ENCODE peak calls at places on chromosomes 2 and 18, in nine cellular contexts. One of them, this sample, is unnamed. For H3K4me1 and H3K27me3, the result is how much of the 10 kb centered on the place peaks cover.

GRCh38 chr2:238114331-238114841 is 14.2 kb downstream of the ESPNL start:
- DNase-seq in GM23248: no peak
- DNase-seq in K562: no peak
- DNase-seq in spleen: peak
- DNase-seq in psoas muscle: peak
- DNase-seq in aorta: peak
- DNase-seq in mammary epithelial cell: no peak
- DNase-seq in H9: no peak
- DNase-seq in hepatocyte: no peak
- DNase-seq in this sample: no peak

GRCh38 chr2:173021939-173022371 is 53.7 kb upstream of the MAP3K20 start:
- DNase-seq in GM23248: peak
- DNase-seq in K562: peak
- DNase-seq in spleen: no peak
- DNase-seq in psoas muscle: no peak
- DNase-seq in aorta: no peak
- DNase-seq in mammary epithelial cell: peak
- DNase-seq in H9: no peak
- DNase-seq in hepatocyte: peak
- DNase-seq in this sample: no peak

GRCh38 chr18:6610436-6610835 is 119.1 kb upstream of the ARHGAP28 start:
- DNase-seq in GM23248: no peak
- DNase-seq in K562: no peak
- DNase-seq in spleen: no peak
- DNase-seq in psoas muscle: no peak
- DNase-seq in aorta: no peak
- DNase-seq in mammary epithelial cell: peak
- DNase-seq in H9: no peak
- DNase-seq in hepatocyte: no peak
- DNase-seq in this sample: no peak

GRCh38 chr2:65055427-65056214 is 595 bp upstream of the CEP68 start:
- DNase-seq in GM23248: no peak
- DNase-seq in K562: peak
- DNase-seq in spleen: peak
- DNase-seq in psoas muscle: no peak
- DNase-seq in aorta: no peak
- DNase-seq in mammary epithelial cell: no peak
- DNase-seq in H9: no peak
- DNase-seq in hepatocyte: peak
- DNase-seq in this sample: peak

GRCh38 chr2:930935-931334 is 19.7 kb upstream of the SNTG2 start:
- DNase-seq in GM23248: no peak
- DNase-seq in K562: no peak
- DNase-seq in spleen: no peak
- DNase-seq in psoas muscle: no peak
- DNase-seq in aorta: no peak
- DNase-seq in mammary epithelial cell: no peak
- DNase-seq in H9: no peak
- DNase-seq in hepatocyte: no peak
- DNase-seq in this sample: no peak

GRCh38 chr2:55361465-55362189 is 58.0 kb downstream of the CCDC88A start:
- DNase-seq in GM23248: no peak
- DNase-seq in K562: no peak
- DNase-seq in spleen: no peak
- DNase-seq in psoas muscle: no peak
- DNase-seq in aorta: no peak
- DNase-seq in mammary epithelial cell: no peak
- DNase-seq in H9: no peak
- DNase-seq in hepatocyte: no peak
- DNase-seq in this sample: no peak

GRCh38 chr2:176814740-176815367 is 397.7 kb upstream of the HNRNPA3 start:
- DNase-seq in GM23248: peak
- DNase-seq in K562: peak
- DNase-seq in spleen: no peak
- DNase-seq in psoas muscle: no peak
- DNase-seq in aorta: no peak
- DNase-seq in mammary epithelial cell: no peak
- DNase-seq in H9: no peak
- DNase-seq in hepatocyte: peak
- DNase-seq in this sample: no peak

GRCh38 chr18:51195086-51195601 is 2.3 kb downstream of the MEX3C start:
- DNase-seq in GM23248: peak
- DNase-seq in K562: no peak
- DNase-seq in spleen: no peak
- DNase-seq in psoas muscle: no peak
- DNase-seq in aorta: no peak
- DNase-seq in mammary epithelial cell: no peak
- DNase-seq in H9: no peak
- DNase-seq in hepatocyte: no peak
- DNase-seq in this sample: no peak

GRCh38 chr2:166184789-166185188 is 57.0 kb upstream of the SCN1A start:
- DNase-seq in GM23248: peak
- DNase-seq in K562: no peak
- DNase-seq in spleen: no peak
- DNase-seq in psoas muscle: no peak
- DNase-seq in aorta: no peak
- DNase-seq in mammary epithelial cell: peak
- DNase-seq in H9: no peak
- DNase-seq in hepatocyte: peak
- DNase-seq in this sample: no peak

GRCh38 chr18:77000527-77000926 is 132.1 kb downstream of the MBP start:
- DNase-seq in GM23248: peak
- DNase-seq in K562: peak
- DNase-seq in spleen: peak
- DNase-seq in psoas muscle: peak
- DNase-seq in aorta: peak
- DNase-seq in mammary epithelial cell: peak
- DNase-seq in H9: peak
- DNase-seq in hepatocyte: peak
- DNase-seq in this sample: no peak

GRCh38 chr2:165293439-165294420 is 54.5 kb downstream of the SCN2A start:
- DNase-seq in GM23248: peak
- DNase-seq in K562: peak
- DNase-seq in spleen: no peak
- DNase-seq in psoas muscle: no peak
- DNase-seq in aorta: no peak
- DNase-seq in mammary epithelial cell: peak
- DNase-seq in H9: peak
- DNase-seq in hepatocyte: peak
- DNase-seq in this sample: no peak

GRCh38 chr2:47226124-47227040 is 71.3 kb upstream of the STPG4 start:
- DNase-seq in GM23248: no peak
- DNase-seq in K562: no peak
- DNase-seq in spleen: no peak
- DNase-seq in psoas muscle: no peak
- DNase-seq in aorta: no peak
- DNase-seq in mammary epithelial cell: no peak
- DNase-seq in H9: no peak
- DNase-seq in hepatocyte: peak
- DNase-seq in this sample: no peak

GRCh38 chr2:62718225-62718822 is 12.8 kb downstream of the EHBP1 start:
- DNase-seq in GM23248: no peak
- DNase-seq in K562: no peak
- DNase-seq in spleen: no peak
- DNase-seq in psoas muscle: no peak
- DNase-seq in aorta: no peak
- DNase-seq in mammary epithelial cell: no peak
- DNase-seq in H9: no peak
- DNase-seq in hepatocyte: no peak
- DNase-seq in this sample: no peak

GRCh38 chr2:189024861-189025618 is 50.9 kb downstream of the COL3A1 start:
- DNase-seq in GM23248: peak
- DNase-seq in K562: peak
- DNase-seq in spleen: no peak
- DNase-seq in psoas muscle: no peak
- DNase-seq in aorta: no peak
- DNase-seq in mammary epithelial cell: peak
- DNase-seq in H9: peak
- DNase-seq in hepatocyte: no peak
- DNase-seq in this sample: no peak

GRCh38 chr2:241803387-241804325 is 5.3 kb upstream of the NEU4 start:
- DNase-seq in GM23248: peak
- DNase-seq in K562: peak
- DNase-seq in spleen: peak
- DNase-seq in psoas muscle: peak
- DNase-seq in aorta: peak
- DNase-seq in mammary epithelial cell: peak
- DNase-seq in H9: peak
- DNase-seq in hepatocyte: peak
- DNase-seq in this sample: peak

GRCh38 chr2:161992526-161992925 is 81.5 kb downstream of the DPP4 start:
- DNase-seq in GM23248: no peak
- DNase-seq in K562: no peak
- DNase-seq in spleen: no peak
- DNase-seq in psoas muscle: no peak
- DNase-seq in aorta: no peak
- DNase-seq in mammary epithelial cell: no peak
- DNase-seq in H9: no peak
- DNase-seq in hepatocyte: no peak
- DNase-seq in this sample: no peak

GRCh38 chr2:196453613-196454047 is 185.9 kb upstream of the CCDC150 start:
- DNase-seq in GM23248: peak
- DNase-seq in K562: peak
- DNase-seq in spleen: no peak
- DNase-seq in psoas muscle: no peak
- DNase-seq in aorta: no peak
- DNase-seq in mammary epithelial cell: peak
- DNase-seq in H9: peak
- DNase-seq in hepatocyte: peak
- DNase-seq in this sample: no peak

GRCh38 chr18:31247574-31248199 is 70.3 kb upstream of the DSG1 start:
- DNase-seq in GM23248: no peak
- DNase-seq in K562: no peak
- DNase-seq in spleen: no peak
- DNase-seq in psoas muscle: no peak
- DNase-seq in aorta: no peak
- DNase-seq in mammary epithelial cell: peak
- DNase-seq in H9: no peak
- DNase-seq in hepatocyte: no peak
- DNase-seq in this sample: no peak

GRCh38 chr2:1976725-1977416 is 232.6 kb upstream of the PXDN start:
- DNase-seq in GM23248: peak
- DNase-seq in K562: no peak
- DNase-seq in spleen: no peak
- DNase-seq in psoas muscle: no peak
- DNase-seq in aorta: no peak
- DNase-seq in mammary epithelial cell: no peak
- DNase-seq in H9: no peak
- DNase-seq in hepatocyte: no peak
- DNase-seq in this sample: no peak

GRCh38 chr2:43368483-43369385 is 142.3 kb upstream of the ZFP36L2 start:
- DNase-seq in GM23248: peak
- DNase-seq in K562: no peak
- DNase-seq in spleen: no peak
- DNase-seq in psoas muscle: no peak
- DNase-seq in aorta: no peak
- DNase-seq in mammary epithelial cell: no peak
- DNase-seq in H9: no peak
- DNase-seq in hepatocyte: no peak
- DNase-seq in this sample: no peak

GRCh38 chr2:108924444-108925251 is 64.4 kb downstream of the EDAR start:
- DNase-seq in GM23248: no peak
- DNase-seq in K562: no peak
- DNase-seq in spleen: peak
- DNase-seq in psoas muscle: no peak
- DNase-seq in aorta: no peak
- DNase-seq in mammary epithelial cell: no peak
- DNase-seq in H9: no peak
- DNase-seq in hepatocyte: no peak
- DNase-seq in this sample: no peak
- H3K4me1 ChIP-seq in GM23248: under half
- H3K4me1 ChIP-seq in K562: under half
- H3K4me1 ChIP-seq in spleen: under half
- H3K4me1 ChIP-seq in psoas muscle: under half
- H3K4me1 ChIP-seq in aorta: under half
- H3K4me1 ChIP-seq in mammary epithelial cell: under half
- H3K4me1 ChIP-seq in H9: under half
- H3K4me1 ChIP-seq in hepatocyte: under half
- H3K4me1 ChIP-seq in this sample: under half

GRCh38 chr2:219547621-219548020 is 3.8 kb downstream of the TMEM198 start:
- DNase-seq in GM23248: no peak
- DNase-seq in K562: no peak
- DNase-seq in spleen: peak
- DNase-seq in psoas muscle: no peak
- DNase-seq in aorta: no peak
- DNase-seq in mammary epithelial cell: no peak
- DNase-seq in H9: no peak
- DNase-seq in hepatocyte: no peak
- DNase-seq in this sample: no peak
- H3K27me3 ChIP-seq in GM23248: under half
- H3K27me3 ChIP-seq in K562: under half
- H3K27me3 ChIP-seq in spleen: under half
- H3K27me3 ChIP-seq in psoas muscle: under half
- H3K27me3 ChIP-seq in aorta: under half
- H3K27me3 ChIP-seq in mammary epithelial cell: under half
- H3K27me3 ChIP-seq in H9: under half
- H3K27me3 ChIP-seq in hepatocyte: under half
- H3K27me3 ChIP-seq in this sample: under half

GRCh38 chr2:207153266-207153990 is 12.3 kb downstream of the KLF7 start:
- DNase-seq in GM23248: no peak
- DNase-seq in K562: no peak
- DNase-seq in spleen: no peak
- DNase-seq in psoas muscle: no peak
- DNase-seq in aorta: no peak
- DNase-seq in mammary epithelial cell: no peak
- DNase-seq in H9: no peak
- DNase-seq in hepatocyte: no peak
- DNase-seq in this sample: no peak
- H3K4me1 ChIP-seq in GM23248: half or more
- H3K4me1 ChIP-seq in K562: under half
- H3K4me1 ChIP-seq in spleen: under half
- H3K4me1 ChIP-seq in psoas muscle: under half
- H3K4me1 ChIP-seq in aorta: under half
- H3K4me1 ChIP-seq in mammary epithelial cell: under half
- H3K4me1 ChIP-seq in H9: under half
- H3K4me1 ChIP-seq in hepatocyte: under half
- H3K4me1 ChIP-seq in this sample: half or more

DNA sequence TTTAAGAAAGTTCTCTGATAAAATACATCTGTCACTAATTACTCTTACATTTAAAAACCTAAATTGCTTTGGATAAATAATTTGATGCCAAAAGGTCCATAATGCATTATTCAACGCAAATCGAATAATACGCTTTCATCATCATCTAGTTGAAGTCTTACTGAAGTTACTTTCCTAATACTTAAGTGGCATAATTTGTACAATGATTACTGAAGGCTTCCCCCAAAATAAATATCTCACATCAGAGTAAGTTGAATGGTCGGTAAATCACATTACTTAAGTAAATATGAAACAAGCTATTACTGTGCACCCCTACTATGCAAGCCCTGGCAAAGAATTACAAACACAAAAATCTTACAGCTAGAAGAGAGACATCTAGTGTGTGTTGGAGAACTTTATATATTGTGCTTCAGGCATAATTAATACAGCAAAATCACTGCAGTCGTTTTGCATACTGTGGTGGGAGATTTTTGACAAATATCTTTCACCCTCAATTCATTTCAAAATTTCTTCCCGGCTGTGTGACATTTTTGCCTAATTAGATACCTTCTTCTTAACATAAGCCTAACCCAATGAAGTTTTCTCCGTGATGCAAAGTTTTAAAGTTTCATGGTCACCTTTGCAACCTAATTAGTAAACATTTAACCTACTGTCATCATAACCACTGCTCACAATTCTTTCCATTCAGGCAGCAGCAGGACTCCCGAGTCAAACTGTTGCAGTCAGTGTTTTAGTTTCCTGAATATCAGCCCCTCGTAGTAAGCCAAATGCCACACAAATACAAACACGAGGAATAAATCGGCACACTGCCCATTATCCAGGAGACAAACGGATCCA is 106.0 kb upstream of the KCTD1 start:
- DNase-seq in GM23248: no peak
- DNase-seq in K562: no peak
- DNase-seq in spleen: no peak
- DNase-seq in psoas muscle: no peak
- DNase-seq in aorta: no peak
- DNase-seq in mammary epithelial cell: no peak
- DNase-seq in H9: no peak
- DNase-seq in hepatocyte: no peak
- DNase-seq in this sample: no peak
- H3K27me3 ChIP-seq in GM23248: under half
- H3K27me3 ChIP-seq in K562: under half
- H3K27me3 ChIP-seq in spleen: under half
- H3K27me3 ChIP-seq in psoas muscle: under half
- H3K27me3 ChIP-seq in aorta: under half
- H3K27me3 ChIP-seq in mammary epithelial cell: under half
- H3K27me3 ChIP-seq in H9: under half
- H3K27me3 ChIP-seq in hepatocyte: half or more
- H3K27me3 ChIP-seq in this sample: under half

This sample was measured in upper lobe of right lung.